ENCODE peak calls at places on chromosomes 5 and 9, in seven cellular contexts. One of them, this sample, is unnamed.

GRCh38 chr9:98175013-98175679 is 17.3 kb downstream of the CORO2A start:
- DNase-seq in effector CD4-positive, alpha-beta T cell: no peak
- DNase-seq in stimulated activated CD8-positive, alpha-beta memory T cell treated with anti-CD3 and anti-CD28 coated beads, Interleukin-4, amount 100 ng/mL, for 1 hour: no peak
- DNase-seq in EH: no peak
- DNase-seq in amygdala: no peak
- DNase-seq in NCI-H1092 treated with DMSO at 0.1 percent for 48 hours: no peak
- DNase-seq in Jurkat, Clone E6-1: no peak
- DNase-seq in this sample: no peak

GRCh38 chr5:115551415-115551814 is 6.8 kb upstream of the FEM1C start:
- DNase-seq in effector CD4-positive, alpha-beta T cell: no peak
- DNase-seq in stimulated activated CD8-positive, alpha-beta memory T cell treated with anti-CD3 and anti-CD28 coated beads, Interleukin-4, amount 100 ng/mL, for 1 hour: no peak
- DNase-seq in EH: peak; percentile 38
- DNase-seq in amygdala: no peak
- DNase-seq in NCI-H1092 treated with DMSO at 0.1 percent for 48 hours: no peak
- DNase-seq in Jurkat, Clone E6-1: no peak
- DNase-seq in this sample: no peak

GRCh38 chr5:115236599-115236998 is 26.1 kb downstream of the PGGT1B start:
- DNase-seq in effector CD4-positive, alpha-beta T cell: no peak
- DNase-seq in stimulated activated CD8-positive, alpha-beta memory T cell treated with anti-CD3 and anti-CD28 coated beads, Interleukin-4, amount 100 ng/mL, for 1 hour: no peak
- DNase-seq in EH: no peak
- DNase-seq in amygdala: no peak
- DNase-seq in NCI-H1092 treated with DMSO at 0.1 percent for 48 hours: no peak
- DNase-seq in Jurkat, Clone E6-1: no peak
- DNase-seq in this sample: no peak

GRCh38 chr9:113475031-113475430 is 11.5 kb downstream of the RGS3 start:
- DNase-seq in effector CD4-positive, alpha-beta T cell: no peak
- DNase-seq in stimulated activated CD8-positive, alpha-beta memory T cell treated with anti-CD3 and anti-CD28 coated beads, Interleukin-4, amount 100 ng/mL, for 1 hour: no peak
- DNase-seq in EH: no peak
- DNase-seq in amygdala: no peak
- DNase-seq in NCI-H1092 treated with DMSO at 0.1 percent for 48 hours: no peak
- DNase-seq in Jurkat, Clone E6-1: no peak
- DNase-seq in this sample: peak; percentile 38

GRCh38 chr9:31183866-31184265 is 1200.6 kb upstream of the ACO1 start:
- DNase-seq in effector CD4-positive, alpha-beta T cell: no peak
- DNase-seq in stimulated activated CD8-positive, alpha-beta memory T cell treated with anti-CD3 and anti-CD28 coated beads, Interleukin-4, amount 100 ng/mL, for 1 hour: no peak
- DNase-seq in EH: no peak
- DNase-seq in amygdala: no peak
- DNase-seq in NCI-H1092 treated with DMSO at 0.1 percent for 48 hours: no peak
- DNase-seq in Jurkat, Clone E6-1: no peak
- DNase-seq in this sample: no peak

GRCh38 chr5:151772029-151772867 is 494 bp downstream of the G3BP1 start:
- DNase-seq in effector CD4-positive, alpha-beta T cell: peak; percentile 28
- DNase-seq in stimulated activated CD8-positive, alpha-beta memory T cell treated with anti-CD3 and anti-CD28 coated beads, Interleukin-4, amount 100 ng/mL, for 1 hour: peak; percentile 18
- DNase-seq in EH: peak; percentile 45
- DNase-seq in amygdala: peak; percentile 35
- DNase-seq in NCI-H1092 treated with DMSO at 0.1 percent for 48 hours: peak; percentile 35
- DNase-seq in Jurkat, Clone E6-1: no peak
- DNase-seq in this sample: peak; percentile 75

GRCh38 chr9:109414125-109414785 is 83.9 kb downstream of the PTPN3 start:
- DNase-seq in effector CD4-positive, alpha-beta T cell: no peak
- DNase-seq in stimulated activated CD8-positive, alpha-beta memory T cell treated with anti-CD3 and anti-CD28 coated beads, Interleukin-4, amount 100 ng/mL, for 1 hour: no peak
- DNase-seq in EH: no peak
- DNase-seq in amygdala: no peak
- DNase-seq in NCI-H1092 treated with DMSO at 0.1 percent for 48 hours: no peak
- DNase-seq in Jurkat, Clone E6-1: peak; percentile 67
- DNase-seq in this sample: no peak

GRCh38 chr5:31049461-31049860 is 144.0 kb upstream of the CDH6 start:
- DNase-seq in effector CD4-positive, alpha-beta T cell: no peak
- DNase-seq in stimulated activated CD8-positive, alpha-beta memory T cell treated with anti-CD3 and anti-CD28 coated beads, Interleukin-4, amount 100 ng/mL, for 1 hour: no peak
- DNase-seq in EH: no peak
- DNase-seq in amygdala: no peak
- DNase-seq in NCI-H1092 treated with DMSO at 0.1 percent for 48 hours: no peak
- DNase-seq in Jurkat, Clone E6-1: no peak
- DNase-seq in this sample: no peak

GRCh38 chr5:154477382-154478223 is 424 bp downstream of the HAND1 start:
- DNase-seq in effector CD4-positive, alpha-beta T cell: no peak
- DNase-seq in stimulated activated CD8-positive, alpha-beta memory T cell treated with anti-CD3 and anti-CD28 coated beads, Interleukin-4, amount 100 ng/mL, for 1 hour: no peak
- DNase-seq in EH: peak; percentile 32
- DNase-seq in amygdala: no peak
- DNase-seq in NCI-H1092 treated with DMSO at 0.1 percent for 48 hours: no peak
- DNase-seq in Jurkat, Clone E6-1: no peak
- DNase-seq in this sample: no peak

GRCh38 chr5:172830876-172831662 is 3.0 kb upstream of the ERGIC1 start:
- DNase-seq in effector CD4-positive, alpha-beta T cell: no peak
- DNase-seq in stimulated activated CD8-positive, alpha-beta memory T cell treated with anti-CD3 and anti-CD28 coated beads, Interleukin-4, amount 100 ng/mL, for 1 hour: no peak
- DNase-seq in EH: peak; percentile 86
- DNase-seq in amygdala: no peak
- DNase-seq in NCI-H1092 treated with DMSO at 0.1 percent for 48 hours: no peak
- DNase-seq in Jurkat, Clone E6-1: no peak
- DNase-seq in this sample: no peak

GRCh38 chr5:181198905-181199519 is 6.0 kb downstream of the TRIM7 start:
- DNase-seq in effector CD4-positive, alpha-beta T cell: no peak
- DNase-seq in stimulated activated CD8-positive, alpha-beta memory T cell treated with anti-CD3 and anti-CD28 coated beads, Interleukin-4, amount 100 ng/mL, for 1 hour: no peak
- DNase-seq in EH: no peak
- DNase-seq in amygdala: no peak
- DNase-seq in NCI-H1092 treated with DMSO at 0.1 percent for 48 hours: no peak
- DNase-seq in Jurkat, Clone E6-1: no peak
- DNase-seq in this sample: no peak

GRCh38 chr5:110354341-110354740 is 372.1 kb downstream of the TMEM232 start:
- DNase-seq in effector CD4-positive, alpha-beta T cell: no peak
- DNase-seq in stimulated activated CD8-positive, alpha-beta memory T cell treated with anti-CD3 and anti-CD28 coated beads, Interleukin-4, amount 100 ng/mL, for 1 hour: no peak
- DNase-seq in EH: no peak
- DNase-seq in amygdala: peak; percentile 34
- DNase-seq in NCI-H1092 treated with DMSO at 0.1 percent for 48 hours: no peak
- DNase-seq in Jurkat, Clone E6-1: no peak
- DNase-seq in this sample: no peak

GRCh38 chr5:41708604-41708940 is 161.7 kb downstream of the OXCT1 start:
- DNase-seq in effector CD4-positive, alpha-beta T cell: no peak
- DNase-seq in stimulated activated CD8-positive, alpha-beta memory T cell treated with anti-CD3 and anti-CD28 coated beads, Interleukin-4, amount 100 ng/mL, for 1 hour: no peak
- DNase-seq in EH: no peak
- DNase-seq in amygdala: no peak
- DNase-seq in NCI-H1092 treated with DMSO at 0.1 percent for 48 hours: no peak
- DNase-seq in Jurkat, Clone E6-1: no peak
- DNase-seq in this sample: no peak

GRCh38 chr9:87763286-87763685 is 37.4 kb downstream of the CTSL start:
- DNase-seq in effector CD4-positive, alpha-beta T cell: no peak
- DNase-seq in stimulated activated CD8-positive, alpha-beta memory T cell treated with anti-CD3 and anti-CD28 coated beads, Interleukin-4, amount 100 ng/mL, for 1 hour: no peak
- DNase-seq in EH: no peak
- DNase-seq in amygdala: no peak
- DNase-seq in NCI-H1092 treated with DMSO at 0.1 percent for 48 hours: no peak
- DNase-seq in Jurkat, Clone E6-1: no peak
- DNase-seq in this sample: no peak

GRCh38 chr9:79209012-79209411 is 362.8 kb upstream of the TLE4 start:
- DNase-seq in effector CD4-positive, alpha-beta T cell: no peak
- DNase-seq in stimulated activated CD8-positive, alpha-beta memory T cell treated with anti-CD3 and anti-CD28 coated beads, Interleukin-4, amount 100 ng/mL, for 1 hour: no peak
- DNase-seq in EH: no peak
- DNase-seq in amygdala: no peak
- DNase-seq in NCI-H1092 treated with DMSO at 0.1 percent for 48 hours: no peak
- DNase-seq in Jurkat, Clone E6-1: no peak
- DNase-seq in this sample: no peak

GRCh38 chr5:83035373-83036170 is 41.6 kb downstream of the TMEM167A start:
- DNase-seq in effector CD4-positive, alpha-beta T cell: no peak
- DNase-seq in stimulated activated CD8-positive, alpha-beta memory T cell treated with anti-CD3 and anti-CD28 coated beads, Interleukin-4, amount 100 ng/mL, for 1 hour: no peak
- DNase-seq in EH: peak; percentile 10
- DNase-seq in amygdala: peak; percentile 96
- DNase-seq in NCI-H1092 treated with DMSO at 0.1 percent for 48 hours: peak; percentile 90
- DNase-seq in Jurkat, Clone E6-1: no peak
- DNase-seq in this sample: peak; percentile 66

This sample was measured in ascending aorta.